ENCODE peak calls at places on chromosomes 6 and 20, in nine cellular contexts. X, Q, E, K, J, R, T, W and M are unnamed samples.

GRCh38 chr20:38337561-38338140 is 8.6 kb upstream of the LBP start:
- DNase-seq in T (no peak), K (no peak), Q (no peak), E (peak), R (no peak), W (peak), X (peak), J (peak), M (no peak)

GRCh38 chr20:41398408-41398807 is 31.8 kb upstream of the EMILIN3 start:
- DNase-seq in Q (no peak), W (no peak), R (peak), K (no peak), X (no peak), J (no peak), T (no peak), E (no peak), M (peak)

GRCh38 chr6:16136536-16137450 is 7.9 kb downstream of the MYLIP start:
- DNase-seq in E (peak), T (peak), K (peak), J (no peak), W (peak), X (no peak), R (no peak), Q (peak), M (peak)

GRCh38 chr6:158772851-158773371 is 46.3 kb downstream of the EZR start:
- DNase-seq in E (no peak), K (peak), J (no peak), W (no peak), X (no peak), Q (no peak), T (no peak), R (peak), M (no peak)

GRCh38 chr6:34189806-34190503 is 44.1 kb upstream of the GRM4 start:
- DNase-seq in K (no peak), T (no peak), W (no peak), Q (no peak), E (peak), J (no peak), X (peak), R (peak), M (no peak)

GRCh38 chr6:169960531-169960890 is 209.1 kb downstream of the ERMARD start:
- DNase-seq in E (peak), K (no peak), Q (peak), R (no peak), J (no peak), W (no peak), X (no peak), T (no peak), M (peak)

GRCh38 chr6:30885999-30886896 is 1.9 kb downstream of the DDR1 start:
- DNase-seq in J (peak), T (no peak), R (peak), Q (peak), K (peak), W (peak), X (peak), E (peak), M (peak)

GRCh38 chr6:16406966-16407365 is 168.6 kb downstream of the GMPR start:
- DNase-seq in W (no peak), E (no peak), R (no peak), T (no peak), Q (no peak), J (no peak), X (no peak), K (no peak), M (no peak)

GRCh38 chr6:47188588-47189021 is 121.1 kb downstream of the TNFRSF21 start:
- DNase-seq in W (peak), R (peak), K (no peak), X (peak), J (no peak), T (peak), Q (no peak), E (no peak), M (peak)

GRCh38 chr20:57061058-57061900 is 205.2 kb downstream of the BMP7 start:
- DNase-seq in K (peak), W (no peak), Q (peak), R (no peak), J (peak), E (peak), X (no peak), T (no peak), M (no peak)

GRCh38 chr6:7050911-7051779 is 56.6 kb upstream of the RREB1 start:
- DNase-seq in R (peak), T (peak), J (no peak), W (no peak), Q (no peak), X (no peak), K (peak), E (peak), M (peak)

GRCh38 chr20:58150772-58151171 is 77.7 kb downstream of the ANKRD60 start:
- DNase-seq in J (no peak), E (no peak), T (no peak), K (peak), Q (no peak), W (no peak), X (no peak), R (peak), M (no peak)

GRCh38 chr6:33427585-33428218 is 7.8 kb downstream of the SYNGAP1 start:
- DNase-seq in E (peak), T (peak), K (peak), X (no peak), Q (no peak), W (no peak), R (peak), J (peak), M (peak)

GRCh38 chr6:219641-220198 is 72.6 kb upstream of the DUSP22 start:
- DNase-seq in J (peak), R (peak), E (peak), T (no peak), Q (no peak), W (no peak), K (no peak), X (peak), M (peak)

GRCh38 chr20:57498425-57499400 is 26.2 kb downstream of the CTCFL start:
- DNase-seq in J (no peak), T (no peak), K (no peak), W (peak), X (no peak), R (no peak), E (peak), Q (no peak), M (no peak)

GRCh38 chr6:166584813-166585429 is 1.6 kb downstream of the RAMACL start:
- DNase-seq in T (no peak), Q (no peak), X (no peak), W (no peak), J (no peak), K (no peak), R (no peak), E (no peak), M (no peak)

GRCh38 chr6:89984926-89985743 is 90.9 kb downstream of the GJA10 start:
- DNase-seq in R (no peak), W (no peak), E (peak), T (no peak), J (peak), Q (peak), X (no peak), K (no peak), M (no peak)

GRCh38 chr20:48162621-48163020 is 377.3 kb upstream of the SULF2 start:
- DNase-seq in J (no peak), K (no peak), R (no peak), T (no peak), X (no peak), W (no peak), Q (no peak), E (no peak), M (no peak)

GRCh38 chr20:21228511-21228910 is 74.6 kb upstream of the XRN2 start:
- DNase-seq in R (no peak), K (no peak), T (no peak), X (no peak), W (no peak), Q (no peak), E (no peak), J (no peak), M (no peak)

GRCh38 chr6:167153523-167153959 is 4.2 kb downstream of the GPR31 start:
- DNase-seq in X (peak), R (peak), Q (no peak), W (no peak), E (peak), J (no peak), K (no peak), T (peak), M (no peak)

GRCh38 chr6:7566031-7566556 is 23.9 kb upstream of the SNRNP48 start:
- DNase-seq in J (no peak), W (no peak), T (no peak), K (no peak), X (no peak), E (no peak), R (no peak), Q (no peak), M (no peak)

GRCh38 chr6:6997282-6998193 is 110.2 kb upstream of the RREB1 start:
- DNase-seq in X (peak), T (no peak), E (no peak), J (no peak), R (no peak), K (no peak), Q (no peak), W (no peak), M (no peak)

GRCh38 chr20:38298768-38299288 is 5.1 kb upstream of the BPI start:
- DNase-seq in E (peak), Q (peak), J (no peak), W (no peak), X (no peak), R (peak), T (peak), K (peak), M (peak)

GRCh38 chr20:34708621-34709043 is 4.5 kb downstream of the TP53INP2 start:
- DNase-seq in X (no peak), W (no peak), J (peak), Q (peak), T (peak), R (peak), E (peak), K (peak), M (peak)

GRCh38 chr6:170221753-170222400 is 69.0 kb downstream of the DLL1 start:
- DNase-seq in T (no peak), W (no peak), R (peak), X (no peak), K (peak), E (peak), J (no peak), Q (no peak), M (peak)

GRCh38 chr6:138017156-138017757 is 90.0 kb downstream of the PERP start:
- DNase-seq in R (no peak), Q (no peak), W (no peak), T (peak), J (no peak), X (no peak), E (no peak), K (no peak), M (no peak)

GRCh38 chr6:30507849-30508843 is 18.8 kb downstream of the HLA-E start:
- DNase-seq in T (no peak), J (no peak), X (no peak), W (no peak), E (no peak), K (no peak), Q (no peak), R (no peak), M (no peak)

GRCh38 chr6:47983491-47983890 is 127.5 kb downstream of the PTCHD4 start:
- DNase-seq in K (no peak), T (no peak), X (no peak), R (no peak), W (no peak), J (no peak), Q (no peak), E (no peak), M (no peak)

GRCh38 chr6:126657556-126658129 is 317.7 kb downstream of the CENPW start:
- DNase-seq in T (peak), Q (no peak), X (peak), J (no peak), W (peak), R (peak), E (no peak), K (no peak), M (no peak)

GRCh38 chr6:49979584-49979983 is 10.2 kb upstream of the DEFB113 start:
- DNase-seq in R (no peak), E (no peak), J (no peak), Q (no peak), W (no peak), T (no peak), K (no peak), X (no peak), M (no peak)

GRCh38 chr20:6783752-6784725 is 16.6 kb downstream of the BMP2 start:
- DNase-seq in R (peak), W (no peak), T (peak), Q (no peak), K (no peak), J (no peak), E (peak), X (no peak), M (no peak)

GRCh38 chr6:87322304-87323212 is at the start of gene SMIM8:
- DNase-seq in R (peak), Q (peak), E (peak), T (peak), K (peak), X (peak), J (peak), W (peak), M (peak)

GRCh38 chr20:44683263-44684046 is 31.7 kb upstream of the CCN5 start:
- DNase-seq in Q (no peak), X (peak), T (peak), K (peak), J (peak), W (peak), E (peak), R (peak), M (peak)

GRCh38 chr20:37081717-37082289 is 14.0 kb downstream of the RBL1 start:
- DNase-seq in Q (no peak), R (peak), K (no peak), J (no peak), W (no peak), X (no peak), T (peak), E (no peak), M (no peak)

GRCh38 chr6:144758602-144759001 is 473.5 kb downstream of the UTRN start:
- DNase-seq in Q (no peak), W (peak), J (no peak), E (no peak), R (no peak), T (peak), K (no peak), X (no peak), M (no peak)

GRCh38 chr6:138431276-138432062 is 27.4 kb downstream of the HEBP2 start:
- DNase-seq in W (no peak), K (no peak), Q (no peak), X (no peak), T (no peak), J (no peak), R (no peak), E (no peak), M (no peak)

GRCh38 chr6:152720964-152721363 is 23.3 kb downstream of the MYCT1 start:
- DNase-seq in E (no peak), W (peak), K (no peak), X (no peak), Q (no peak), J (no peak), R (no peak), T (peak), M (no peak)

GRCh38 chr6:159056432-159056831 is 11.6 kb upstream of the TAGAP start:
- DNase-seq in K (no peak), J (no peak), E (no peak), R (no peak), Q (no peak), T (no peak), W (no peak), X (no peak), M (no peak)

GRCh38 chr6:118198746-118199145 is 291.7 kb downstream of the SLC35F1 start:
- DNase-seq in Q (no peak), X (no peak), J (no peak), E (no peak), R (no peak), T (no peak), W (no peak), K (no peak), M (no peak)

DNA sequence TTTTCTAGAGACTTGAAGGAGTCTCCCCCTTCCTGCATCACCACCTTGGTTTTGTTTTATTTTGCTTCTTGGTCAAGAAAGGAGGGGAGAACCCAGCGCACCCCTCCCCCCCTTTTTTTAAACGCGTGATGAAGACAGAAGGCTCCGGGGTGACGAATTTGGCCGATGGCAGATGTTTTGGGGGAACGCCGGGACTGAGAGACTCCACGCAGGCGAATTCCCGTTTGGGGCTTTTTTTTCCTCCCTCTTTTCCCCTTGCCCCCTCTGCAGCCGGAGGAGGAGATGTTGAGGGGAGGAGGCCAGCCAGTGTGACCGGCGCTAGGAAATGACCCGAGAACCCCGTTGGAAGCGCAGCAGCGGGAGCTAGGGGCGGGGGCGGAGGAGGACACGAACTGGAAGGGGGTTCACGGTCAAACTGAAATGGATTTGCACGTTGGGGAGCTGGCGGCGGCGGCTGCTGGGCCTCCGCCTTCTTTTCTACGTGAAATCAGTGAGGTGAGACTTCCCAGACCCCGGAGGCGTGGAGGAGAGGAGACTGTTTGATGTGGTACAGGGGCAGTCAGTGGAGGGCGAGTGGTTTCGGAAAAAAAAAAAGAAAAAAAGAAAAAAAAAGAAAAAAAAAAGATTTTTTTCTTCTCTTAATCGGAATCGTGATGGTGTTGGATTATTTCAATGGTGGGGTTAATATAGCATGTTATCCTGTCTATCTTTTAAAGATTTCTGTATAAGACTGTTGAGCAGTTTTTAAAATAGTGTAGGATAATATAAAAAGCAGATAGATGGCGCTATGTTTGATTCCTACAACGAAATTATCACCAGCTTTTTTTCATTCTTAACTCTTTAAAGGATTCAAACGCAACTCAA is 3.1 kb downstream of the SOX4 start:
- DNase-seq in Q (peak), E (peak), J (no peak), R (peak), W (no peak), T (peak), K (peak), X (no peak), M (peak)
- TF ChIP-seq POLR2A in Q (no peak), E (no peak), J (no peak), R (no peak), W (no peak), T (no peak), K (peak), X (no peak), M (no peak)

DNA sequence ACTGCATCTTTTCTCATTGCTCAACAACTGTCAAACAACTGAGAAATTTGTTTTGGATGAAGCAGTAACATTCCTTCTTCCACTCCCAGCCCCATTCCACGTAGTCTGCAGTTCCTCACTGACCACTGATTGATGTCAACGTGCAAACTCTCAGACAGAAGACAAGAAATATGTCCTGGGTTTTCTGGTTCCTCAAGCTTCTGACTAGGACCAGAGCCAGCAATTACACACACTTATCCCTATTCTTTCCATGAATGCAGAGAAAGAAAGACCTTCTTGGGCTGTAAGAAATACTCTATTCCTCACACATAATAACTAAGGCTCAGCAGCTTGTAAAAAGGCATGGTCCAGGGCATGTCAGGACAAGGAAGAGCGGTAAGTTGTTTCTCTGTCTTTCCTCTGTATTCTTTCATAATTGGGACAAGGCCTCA is 790.1 kb upstream of the SLC35B3 start:
- DNase-seq in R (no peak), X (no peak), E (no peak), K (peak), W (no peak), T (no peak), Q (peak), J (no peak), M (no peak)
- H3K27ac ChIP-seq in R (no peak), X (no peak), E (no peak), K (no peak), W (no peak), T (no peak), Q (no peak), J (no peak), M (no peak)

DNA sequence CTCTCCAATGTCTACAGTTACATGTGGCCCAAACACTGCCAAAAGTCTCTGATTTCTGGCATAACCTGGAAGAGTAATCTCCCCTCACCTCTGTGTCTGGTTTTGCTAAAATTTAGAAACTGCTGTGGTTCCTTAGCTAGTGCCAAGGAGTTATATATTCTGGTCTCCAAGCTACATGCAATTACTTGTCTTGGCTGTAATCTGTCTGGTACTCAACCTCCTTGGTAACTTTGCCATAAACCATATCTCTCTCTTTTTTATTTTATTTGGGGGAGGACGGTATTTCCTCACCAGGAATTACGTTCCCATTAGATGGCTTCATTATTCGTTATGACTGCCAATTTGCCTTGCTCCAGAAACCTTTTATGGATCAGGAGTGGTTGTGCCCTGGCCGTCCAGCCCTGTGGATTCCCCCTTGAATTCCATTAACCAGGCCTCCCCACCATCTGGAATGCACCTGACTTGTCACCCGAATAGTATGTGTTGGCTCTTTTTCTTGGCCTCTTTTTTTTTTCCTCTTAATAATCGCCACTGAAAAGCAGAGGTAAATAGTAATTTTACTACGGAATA is 400.0 kb downstream of the CD83 start:
- DNase-seq in W (no peak), T (no peak), J (no peak), K (peak), X (no peak), Q (peak), R (no peak), E (no peak), M (no peak)
- TF ChIP-seq POLR2AphosphoS5 in W (no peak), T (no peak), J (no peak), K (peak), X (no peak), Q (no peak), R (no peak), E (no peak), M (no peak)

GRCh38 chr20:32474967-32475819 is 109.9 kb downstream of the NOL4L start:
- DNase-seq in R (peak), E (peak), W (no peak), K (peak), J (peak), Q (peak), T (peak), X (peak), M (peak)
- TF ChIP-seq POLR2A in R (peak), E (no peak), W (no peak), K (peak), J (peak), Q (no peak), T (peak), X (peak), M (no peak)

GRCh38 chr6:26216886-26217713 is 129.9 kb downstream of the HFE start:
- DNase-seq in K (peak), X (peak), T (peak), J (peak), W (no peak), R (peak), Q (peak), E (peak), M (peak)
- H3K27ac ChIP-seq in K (peak), X (peak), T (peak), J (peak), W (no peak), R (peak), Q (peak), E (peak), M (peak)

GRCh38 chr6:24583463-24584389 is 62.3 kb downstream of the KIAA0319 start:
- DNase-seq in J (peak), K (peak), Q (peak), W (peak), T (peak), E (peak), R (peak), X (peak), M (peak)
- TF ChIP-seq POLR2AphosphoS5 in J (no peak), K (peak), Q (no peak), W (no peak), T (no peak), E (no peak), R (no peak), X (no peak), M (no peak)